ENCODE peak calls at places on chromosomes 6 and 20, in ten cellular contexts. F is NCI-H1092, C is GM10248, S is HTR-8/SVneo, X is lower lobe of right lung, E is A673, U is GM12878, Z is HEK293T, H is MCF 10A, P is nephron progenitor cell. Q is an unnamed sample.

GRCh38 chr20:62382306-62383198 is 4.4 kb upstream of the RPS21 start:
- DNase-seq in U (peak; percentile 32), E (peak; percentile 81), C (peak; percentile 86), X (peak; percentile 83), F (peak; percentile 44), P (peak; percentile 87), S (peak; percentile 99), H (peak; percentile 85), Z (peak; percentile 80), Q (peak; percentile 88)

GRCh38 chr20:8757146-8757545 is 311.7 kb upstream of the PLCB4 start:
- DNase-seq in P (no peak), H (peak; percentile 76), U (no peak), S (peak; percentile 49), X (no peak), C (no peak), E (peak; percentile 56), F (no peak), Z (no peak), Q (no peak)

GRCh38 chr6:100897671-100898070 is 16.5 kb upstream of the ASCC3 start:
- DNase-seq in E (no peak), C (no peak), P (no peak), U (no peak), H (no peak), F (no peak), S (no peak), X (no peak), Z (no peak), Q (no peak)

GRCh38 chr6:31797607-31798006 is 2.1 kb upstream of the VARS1 start:
- DNase-seq in U (no peak), Z (no peak), H (no peak), E (no peak), C (no peak), F (no peak), X (peak; percentile 28), P (no peak), S (no peak), Q (no peak)

GRCh38 chr6:168905451-168906090 is 348.1 kb downstream of the THBS2 start:
- DNase-seq in S (no peak), P (no peak), C (no peak), H (peak; percentile 39), X (no peak), F (no peak), U (no peak), E (no peak), Z (no peak), Q (no peak)

GRCh38 chr6:100464910-100465700 is at the start of gene SIM1:
- DNase-seq in U (no peak), H (no peak), X (no peak), Z (peak; percentile 83), S (peak; percentile 94), P (peak; percentile 86), C (peak; percentile 71), F (peak; percentile 67), E (peak; percentile 93), Q (peak; percentile 82)

GRCh38 chr20:32470025-32470861 is 112.1 kb downstream of the ASXL1 start:
- DNase-seq in Z (peak; percentile 60), H (peak; percentile 31), S (peak; percentile 84), X (peak; percentile 77), U (no peak), P (peak; percentile 60), F (no peak), E (peak; percentile 37), C (no peak), Q (peak; percentile 74)

GRCh38 chr6:105560611-105561066 is 157.8 kb upstream of the PREP start:
- DNase-seq in E (no peak), F (no peak), X (no peak), S (no peak), U (peak; percentile 70), P (no peak), Z (no peak), C (peak; percentile 43), H (peak; percentile 69), Q (no peak)

GRCh38 chr6:30156262-30156599 is 4.8 kb downstream of the TRIM10 start:
- DNase-seq in X (no peak), P (no peak), C (no peak), E (peak; percentile 85), Z (peak; percentile 35), H (peak; percentile 90), F (no peak), U (no peak), S (peak; percentile 79), Q (peak; percentile 34)

GRCh38 chr20:19047040-19047950 is 165.1 kb upstream of the SLC24A3 start:
- DNase-seq in C (no peak), P (no peak), X (peak; percentile 68), E (no peak), Z (no peak), F (no peak), S (no peak), H (peak; percentile 39), U (no peak), Q (no peak)

GRCh38 chr6:127404133-127404532 is 55.1 kb downstream of the KIAA0408 start:
- DNase-seq in F (no peak), X (no peak), P (no peak), S (no peak), Z (no peak), E (no peak), C (peak; percentile 23), H (no peak), U (no peak), Q (no peak)

GRCh38 chr20:23639490-23639958 is 1.8 kb upstream of the CST3 start:
- DNase-seq in X (no peak), S (no peak), H (no peak), P (no peak), U (no peak), F (no peak), Z (no peak), E (no peak), C (no peak), Q (no peak)

GRCh38 chr6:84284428-84285033 is 57.1 kb upstream of the CEP162 start:
- DNase-seq in H (peak; percentile 11), U (no peak), E (peak; percentile 16), X (no peak), P (no peak), S (peak; percentile 1), F (no peak), Z (peak; percentile 35), C (peak; percentile 12), Q (peak; percentile 21)

GRCh38 chr6:72776456-72776855 is 154.6 kb downstream of the KCNQ5 start:
- DNase-seq in E (peak; percentile 45), H (no peak), X (no peak), P (no peak), Z (no peak), S (no peak), C (no peak), U (no peak), F (no peak), Q (no peak)

GRCh38 chr20:12354725-12355124 is 437.0 kb downstream of the BTBD3 start:
- DNase-seq in X (no peak), E (no peak), Z (no peak), F (no peak), H (no peak), S (no peak), P (no peak), U (no peak), C (no peak), Q (no peak)

GRCh38 chr6:149696904-149697303 is 21.0 kb downstream of the LATS1 start:
- DNase-seq in E (no peak), Z (no peak), X (no peak), U (no peak), S (peak; percentile 27), H (peak; percentile 21), F (no peak), P (no peak), C (no peak), Q (no peak)

GRCh38 chr6:135212020-135212806 is 31.1 kb downstream of the MYB start:
- DNase-seq in U (no peak), S (peak; percentile 87), F (no peak), Z (peak; percentile 24), C (no peak), E (peak; percentile 40), H (peak; percentile 58), X (no peak), P (no peak), Q (no peak)

GRCh38 chr6:56299916-56300315 is 52.5 kb upstream of the COL21A1 start:
- DNase-seq in H (no peak), X (no peak), C (no peak), U (no peak), P (no peak), Z (no peak), S (no peak), F (no peak), E (no peak), Q (no peak)

GRCh38 chr6:43078651-43079050 is 2.5 kb downstream of the PTK7 start:
- DNase-seq in H (no peak), X (no peak), S (no peak), Z (no peak), U (no peak), C (no peak), F (no peak), P (no peak), E (no peak), Q (no peak)

GRCh38 chr6:69888842-69889590 is 22.7 kb downstream of the COL19A1 start:
- DNase-seq in P (no peak), U (no peak), X (no peak), F (no peak), S (no peak), C (no peak), H (no peak), E (no peak), Z (no peak), Q (no peak)

GRCh38 chr6:53313784-53314382 is 34.9 kb downstream of the ELOVL5 start:
- DNase-seq in Z (peak; percentile 23), E (peak; percentile 18), F (no peak), U (no peak), C (no peak), X (no peak), S (no peak), H (peak; percentile 67), P (no peak), Q (no peak)

GRCh38 chr6:149844480-149844879 is 19.7 kb downstream of the LRP11 start:
- DNase-seq in H (no peak), U (no peak), E (no peak), S (no peak), P (no peak), F (no peak), X (no peak), C (no peak), Z (no peak), Q (no peak)

GRCh38 chr6:107185570-107185969 is 70.3 kb upstream of the BEND3 start:
- DNase-seq in E (peak; percentile 10), F (peak; percentile 9), H (peak; percentile 58), S (peak; percentile 9), Z (peak; percentile 46), P (peak; percentile 9), C (no peak), X (no peak), U (no peak), Q (peak; percentile 54)

GRCh38 chr6:7730852-7731251 is 5.0 kb downstream of the BMP6 start:
- DNase-seq in F (no peak), X (no peak), H (peak; percentile 69), U (no peak), E (no peak), C (no peak), P (no peak), Z (no peak), S (peak; percentile 48), Q (no peak)

GRCh38 chr6:112524071-112524470 is 176.9 kb downstream of the RFPL4B start:
- DNase-seq in U (no peak), H (no peak), S (no peak), F (no peak), E (no peak), X (no peak), P (no peak), Z (no peak), C (no peak), Q (no peak)

GRCh38 chr6:129501401-129502051 is 208.5 kb downstream of the ARHGAP18 start:
- DNase-seq in Z (peak; percentile 61), X (peak; percentile 52), F (no peak), P (peak; percentile 27), H (peak; percentile 95), U (no peak), E (peak; percentile 84), S (peak; percentile 62), C (no peak), Q (peak; percentile 71)

GRCh38 chr6:16793828-16794412 is 32.7 kb upstream of the ATXN1 start:
- DNase-seq in Z (no peak), X (no peak), H (no peak), E (no peak), C (no peak), S (no peak), P (no peak), U (no peak), F (no peak), Q (no peak)

GRCh38 chr6:101302593-101302992 is 90.9 kb upstream of the GRIK2 start:
- DNase-seq in X (no peak), F (no peak), P (no peak), U (no peak), C (no peak), S (no peak), E (no peak), Z (no peak), H (peak; percentile 21), Q (no peak)

Q was measured in BE2C.